ENCODE peak calls at places on chromosomes 13 and 19, in nine cellular contexts. O is pons; E is uterus; J is effector memory CD4-positive, alpha-beta T cell; S is stimulated activated CD4-positive, alpha-beta T cell treated with anti-CD3 and anti-CD28 coated beads, Interleukin-1b, Interleukin-23, amount 100 ng/mL, for 48 hours; A is GM13976; H is HL-60; L is left cardiac atrium; P is GM12878. R is an unnamed sample.

GRCh38 chr13:95403349-95404140 is 102.3 kb upstream of the ABCC4 start:
- DNase-seq in E (no peak), S (no peak), H (no peak), A (no peak), O (no peak), J (no peak), P (no peak), L (no peak), R (peak)

GRCh38 chr19:12155324-12155723 is 1.2 kb downstream of the ZNF625 start:
- DNase-seq in P (no peak), L (no peak), E (no peak), S (no peak), O (no peak), H (no peak), A (no peak), J (no peak), R (no peak)

GRCh38 chr19:41302624-41303351 is 7.2 kb upstream of the CCDC97 start:
- DNase-seq in L (no peak), J (no peak), O (no peak), E (no peak), P (peak), A (peak), H (peak), S (peak), R (no peak)

GRCh38 chr19:8209111-8209964 is at the start of gene CERS4:
- DNase-seq in S (peak), L (peak), E (peak), A (peak), H (no peak), J (peak), O (peak), P (no peak), R (peak)

GRCh38 chr19:10078329-10078728 is 7.8 kb upstream of the SHFL start:
- DNase-seq in O (no peak), E (no peak), J (no peak), A (no peak), H (no peak), S (no peak), L (no peak), P (no peak), R (no peak)

GRCh38 chr13:111970501-111971155 is 96.3 kb upstream of the SOX1 start:
- DNase-seq in S (no peak), O (no peak), E (no peak), J (no peak), H (no peak), L (no peak), A (no peak), P (no peak), R (no peak)

GRCh38 chr19:29785955-29786589 is 25.7 kb upstream of the CCNE1 start:
- DNase-seq in A (peak), O (no peak), J (no peak), E (no peak), H (peak), S (peak), P (no peak), L (no peak), R (peak)

GRCh38 chr19:46634045-46634655 is 1.9 kb downstream of the GNG8 start:
- DNase-seq in S (peak), H (peak), O (no peak), J (peak), P (no peak), L (peak), E (peak), A (peak), R (peak)

GRCh38 chr13:32829676-32830091 is 186.5 kb upstream of the KL start:
- DNase-seq in S (peak), J (no peak), H (no peak), L (no peak), O (no peak), E (no peak), P (no peak), A (no peak), R (peak)

GRCh38 chr19:4776436-4777205 is 14.9 kb upstream of the FEM1A start:
- DNase-seq in J (no peak), E (no peak), O (no peak), L (no peak), H (no peak), S (no peak), P (no peak), A (no peak), R (no peak)

GRCh38 chr13:108984251-108984920 is 355.0 kb downstream of the MYO16 start:
- DNase-seq in P (no peak), S (no peak), J (no peak), L (no peak), O (no peak), A (no peak), H (no peak), E (no peak), R (no peak)

GRCh38 chr13:106433066-106433465 is 102.4 kb downstream of the EFNB2 start:
- DNase-seq in A (no peak), L (no peak), H (no peak), E (no peak), J (no peak), P (no peak), S (no peak), O (no peak), R (peak)

GRCh38 chr13:69331245-69331644 is 776.4 kb upstream of the ATXN8OS start:
- DNase-seq in A (no peak), P (no peak), J (no peak), H (no peak), L (no peak), S (no peak), E (no peak), O (no peak), R (peak)

GRCh38 chr19:41311613-41312012 is 1.6 kb downstream of the CCDC97 start:
- DNase-seq in E (no peak), S (no peak), J (no peak), L (no peak), A (no peak), P (no peak), O (no peak), H (no peak), R (no peak)

GRCh38 chr13:46211116-46211515 is 612 bp upstream of the LRRC63 start:
- DNase-seq in L (no peak), O (peak), P (no peak), S (peak), A (peak), E (no peak), J (no peak), H (peak), R (peak)

GRCh38 chr19:19656451-19657396 is 6.8 kb downstream of the ATP13A1 start:
- DNase-seq in A (peak), O (no peak), H (no peak), S (no peak), L (no peak), J (no peak), E (no peak), P (no peak), R (no peak)

GRCh38 chr13:84917252-84917878 is 881.9 kb downstream of the SLITRK6 start:
- DNase-seq in E (no peak), H (no peak), A (peak), J (no peak), S (no peak), L (no peak), P (no peak), O (peak), R (peak)

GRCh38 chr13:89584058-89584457 is 1763.4 kb upstream of the MIR17HG start:
- DNase-seq in L (no peak), S (no peak), P (no peak), A (no peak), O (no peak), J (no peak), H (no peak), E (no peak), R (no peak)

GRCh38 chr13:35191883-35192282 is 249.8 kb downstream of the NBEA start:
- DNase-seq in S (no peak), L (no peak), E (no peak), J (no peak), O (no peak), H (no peak), P (no peak), A (no peak), R (no peak)

GRCh38 chr13:114142640-114143490 is 10.4 kb upstream of the RASA3 start:
- DNase-seq in J (peak), E (no peak), O (no peak), A (no peak), L (no peak), H (peak), P (no peak), S (peak), R (no peak)

GRCh38 chr13:99829156-99829555 is 142.4 kb downstream of the ZIC5 start:
- DNase-seq in O (no peak), S (no peak), E (no peak), J (no peak), A (no peak), P (no peak), H (no peak), L (no peak), R (no peak)

GRCh38 chr13:33785384-33785783 is 32.6 kb upstream of the RFC3 start:
- DNase-seq in P (no peak), L (no peak), H (no peak), A (no peak), J (no peak), S (no peak), O (no peak), E (no peak), R (no peak)

GRCh38 chr19:17829855-17830566 is 8.7 kb upstream of the INSL3 start:
- DNase-seq in E (no peak), S (no peak), P (no peak), H (no peak), J (no peak), O (no peak), L (peak), A (no peak), R (no peak)

GRCh38 chr19:8610041-8610927 is at the start of gene ADAMTS10:
- DNase-seq in H (peak), P (no peak), O (no peak), L (peak), A (peak), S (peak), J (peak), E (peak), R (no peak)

GRCh38 chr19:3335431-3336350 is 30.7 kb upstream of the NFIC start:
- DNase-seq in L (peak), S (no peak), P (no peak), H (no peak), J (no peak), O (no peak), A (no peak), E (peak), R (peak)

GRCh38 chr19:10453852-10454251 is 33.5 kb downstream of the PDE4A start:
- DNase-seq in J (no peak), P (no peak), L (no peak), E (no peak), A (no peak), H (no peak), S (no peak), O (no peak), R (no peak)

GRCh38 chr13:60990032-60990733 is 425.5 kb downstream of the PCDH20 start:
- DNase-seq in E (no peak), O (no peak), L (peak), P (no peak), A (no peak), J (no peak), H (peak), S (no peak), R (no peak)

GRCh38 chr13:108495686-108496363 is 133.6 kb upstream of the MYO16 start:
- DNase-seq in O (no peak), P (no peak), J (no peak), L (no peak), A (no peak), H (peak), S (no peak), E (no peak), R (no peak)

GRCh38 chr13:67343777-67344176 is 113.6 kb upstream of the PCDH9 start:
- DNase-seq in P (no peak), L (no peak), J (no peak), E (no peak), S (no peak), A (no peak), O (no peak), H (no peak), R (no peak)

GRCh38 chr13:40653558-40654318 is 12.7 kb downstream of the FOXO1 start:
- DNase-seq in O (no peak), S (no peak), J (no peak), P (no peak), L (no peak), E (no peak), H (no peak), A (no peak), R (no peak)

GRCh38 chr19:5592531-5592930 is 24.8 kb upstream of the TINCR start:
- DNase-seq in A (no peak), S (no peak), O (no peak), H (no peak), J (no peak), L (no peak), E (no peak), P (no peak), R (no peak)

GRCh38 chr19:45879055-45879454 is 6.9 kb downstream of the IRF2BP1 start:
- DNase-seq in S (no peak), J (no peak), A (no peak), O (no peak), P (no peak), H (no peak), L (no peak), E (no peak), R (no peak)